ENCODE peak calls at places on chromosomes 12 and 14, in nine cellular contexts. One of them, this sample, is unnamed.

GRCh38 chr14:22871962-22872832 is 657 bp downstream of the LRP10 start:
- DNase-seq in CD8-positive, alpha-beta memory T cell: peak; percentile 67
- DNase-seq in hepatocyte: peak; percentile 92
- DNase-seq in H1: peak; percentile 94
- DNase-seq in tibial nerve: peak; percentile 91
- DNase-seq in HCT116: peak; percentile 64
- DNase-seq in aorta: peak; percentile 93
- DNase-seq in PC-9: peak; percentile 69
- DNase-seq in heart left ventricle: peak; percentile 80
- DNase-seq in this sample: peak; percentile 90

GRCh38 chr12:56599797-56600196 is 30.3 kb downstream of the BAZ2A start:
- DNase-seq in HCT116: no peak
- DNase-seq in heart left ventricle: no peak
- DNase-seq in tibial nerve: no peak
- DNase-seq in CD8-positive, alpha-beta memory T cell: no peak
- DNase-seq in aorta: no peak
- DNase-seq in hepatocyte: no peak
- DNase-seq in PC-9: no peak
- DNase-seq in H1: no peak
- DNase-seq in this sample: no peak

GRCh38 chr14:92322516-92322915 is 449 bp upstream of the SLC24A4 start:
- DNase-seq in hepatocyte: no peak
- DNase-seq in tibial nerve: no peak
- DNase-seq in heart left ventricle: no peak
- DNase-seq in HCT116: no peak
- DNase-seq in aorta: no peak
- DNase-seq in PC-9: no peak
- DNase-seq in H1: peak; percentile 50
- DNase-seq in CD8-positive, alpha-beta memory T cell: no peak
- DNase-seq in this sample: no peak

GRCh38 chr14:65170768-65171251 is 68.5 kb upstream of the MAX start:
- DNase-seq in aorta: no peak
- DNase-seq in CD8-positive, alpha-beta memory T cell: no peak
- DNase-seq in PC-9: no peak
- DNase-seq in H1: peak; percentile 74
- DNase-seq in hepatocyte: peak; percentile 84
- DNase-seq in heart left ventricle: no peak
- DNase-seq in tibial nerve: no peak
- DNase-seq in HCT116: no peak
- DNase-seq in this sample: no peak

GRCh38 chr14:48614003-48614402 is 938.6 kb upstream of the MDGA2 start:
- DNase-seq in HCT116: no peak
- DNase-seq in tibial nerve: no peak
- DNase-seq in heart left ventricle: no peak
- DNase-seq in CD8-positive, alpha-beta memory T cell: no peak
- DNase-seq in aorta: no peak
- DNase-seq in PC-9: no peak
- DNase-seq in H1: no peak
- DNase-seq in hepatocyte: no peak
- DNase-seq in this sample: no peak

GRCh38 chr14:51147183-51147582 is 52.3 kb upstream of the TRIM9 start:
- DNase-seq in CD8-positive, alpha-beta memory T cell: no peak
- DNase-seq in hepatocyte: no peak
- DNase-seq in heart left ventricle: no peak
- DNase-seq in tibial nerve: peak; percentile 22
- DNase-seq in HCT116: no peak
- DNase-seq in PC-9: no peak
- DNase-seq in aorta: no peak
- DNase-seq in H1: no peak
- DNase-seq in this sample: no peak

GRCh38 chr14:31926123-31926522 is 151.0 kb upstream of the ARHGAP5 start:
- DNase-seq in CD8-positive, alpha-beta memory T cell: no peak
- DNase-seq in H1: no peak
- DNase-seq in HCT116: peak; percentile 54
- DNase-seq in PC-9: peak; percentile 37
- DNase-seq in aorta: no peak
- DNase-seq in hepatocyte: peak; percentile 67
- DNase-seq in heart left ventricle: no peak
- DNase-seq in tibial nerve: no peak
- DNase-seq in this sample: no peak

GRCh38 chr12:50110762-50111416 is 1.1 kb upstream of the COX14 start:
- DNase-seq in HCT116: no peak
- DNase-seq in tibial nerve: no peak
- DNase-seq in heart left ventricle: peak; percentile 79
- DNase-seq in PC-9: peak; percentile 84
- DNase-seq in aorta: peak; percentile 86
- DNase-seq in CD8-positive, alpha-beta memory T cell: no peak
- DNase-seq in hepatocyte: peak; percentile 70
- DNase-seq in H1: peak; percentile 65
- DNase-seq in this sample: peak; percentile 78

GRCh38 chr12:43937947-43938346 is 102.1 kb downstream of the TMEM117 start:
- DNase-seq in HCT116: no peak
- DNase-seq in heart left ventricle: no peak
- DNase-seq in aorta: no peak
- DNase-seq in CD8-positive, alpha-beta memory T cell: no peak
- DNase-seq in PC-9: no peak
- DNase-seq in H1: no peak
- DNase-seq in tibial nerve: no peak
- DNase-seq in hepatocyte: peak; percentile 11
- DNase-seq in this sample: no peak

GRCh38 chr14:90331497-90332270 is at the start of gene NRDE2:
- DNase-seq in H1: peak; percentile 99
- DNase-seq in heart left ventricle: peak; percentile 100
- DNase-seq in HCT116: peak; percentile 90
- DNase-seq in tibial nerve: peak; percentile 99
- DNase-seq in CD8-positive, alpha-beta memory T cell: peak; percentile 88
- DNase-seq in hepatocyte: peak; percentile 100
- DNase-seq in aorta: peak; percentile 100
- DNase-seq in PC-9: peak; percentile 84
- DNase-seq in this sample: peak; percentile 100

GRCh38 chr14:100688598-100689499 is 37.8 kb upstream of the DLK1 start:
- DNase-seq in hepatocyte: no peak
- DNase-seq in tibial nerve: no peak
- DNase-seq in aorta: no peak
- DNase-seq in heart left ventricle: no peak
- DNase-seq in CD8-positive, alpha-beta memory T cell: no peak
- DNase-seq in H1: no peak
- DNase-seq in HCT116: peak; percentile 33
- DNase-seq in PC-9: peak; percentile 36
- DNase-seq in this sample: no peak

GRCh38 chr12:46858368-46858767 is 32.6 kb upstream of the SLC38A4 start:
- DNase-seq in CD8-positive, alpha-beta memory T cell: no peak
- DNase-seq in H1: no peak
- DNase-seq in aorta: no peak
- DNase-seq in tibial nerve: no peak
- DNase-seq in hepatocyte: no peak
- DNase-seq in heart left ventricle: no peak
- DNase-seq in HCT116: peak; percentile 15
- DNase-seq in PC-9: no peak
- DNase-seq in this sample: no peak

GRCh38 chr14:51424569-51425251 is 184.7 kb downstream of the TMX1 start:
- DNase-seq in CD8-positive, alpha-beta memory T cell: no peak
- DNase-seq in hepatocyte: no peak
- DNase-seq in HCT116: no peak
- DNase-seq in heart left ventricle: peak; percentile 55
- DNase-seq in H1: no peak
- DNase-seq in tibial nerve: peak; percentile 51
- DNase-seq in aorta: no peak
- DNase-seq in PC-9: no peak
- DNase-seq in this sample: no peak

GRCh38 chr12:47820631-47821345 is 1.1 kb upstream of the HDAC7 start:
- DNase-seq in hepatocyte: peak; percentile 92
- DNase-seq in PC-9: peak; percentile 92
- DNase-seq in tibial nerve: peak; percentile 93
- DNase-seq in heart left ventricle: peak; percentile 87
- DNase-seq in aorta: peak; percentile 93
- DNase-seq in CD8-positive, alpha-beta memory T cell: no peak
- DNase-seq in H1: no peak
- DNase-seq in HCT116: peak; percentile 62
- DNase-seq in this sample: peak; percentile 72

GRCh38 chr14:59028476-59029202 is 159.8 kb upstream of the DAAM1 start:
- DNase-seq in CD8-positive, alpha-beta memory T cell: no peak
- DNase-seq in H1: peak; percentile 62
- DNase-seq in HCT116: peak; percentile 68
- DNase-seq in heart left ventricle: peak; percentile 41
- DNase-seq in aorta: peak; percentile 80
- DNase-seq in PC-9: peak; percentile 57
- DNase-seq in tibial nerve: peak; percentile 30
- DNase-seq in hepatocyte: peak; percentile 84
- DNase-seq in this sample: peak; percentile 55

GRCh38 chr12:40158592-40159111 is 52.8 kb upstream of the SLC2A13 start:
- DNase-seq in hepatocyte: no peak
- DNase-seq in H1: no peak
- DNase-seq in heart left ventricle: no peak
- DNase-seq in aorta: no peak
- DNase-seq in HCT116: no peak
- DNase-seq in tibial nerve: peak; percentile 36
- DNase-seq in CD8-positive, alpha-beta memory T cell: no peak
- DNase-seq in PC-9: no peak
- DNase-seq in this sample: no peak

GRCh38 chr12:40152783-40153383 is 47.0 kb upstream of the SLC2A13 start:
- DNase-seq in heart left ventricle: peak; percentile 30
- DNase-seq in aorta: no peak
- DNase-seq in HCT116: peak; percentile 24
- DNase-seq in PC-9: peak; percentile 38
- DNase-seq in hepatocyte: peak; percentile 65
- DNase-seq in tibial nerve: peak; percentile 64
- DNase-seq in CD8-positive, alpha-beta memory T cell: peak; percentile 22
- DNase-seq in H1: peak; percentile 66
- DNase-seq in this sample: peak; percentile 50

GRCh38 chr12:40154381-40154780 is 48.5 kb upstream of the SLC2A13 start:
- DNase-seq in hepatocyte: no peak
- DNase-seq in H1: no peak
- DNase-seq in HCT116: no peak
- DNase-seq in PC-9: no peak
- DNase-seq in tibial nerve: no peak
- DNase-seq in aorta: no peak
- DNase-seq in heart left ventricle: no peak
- DNase-seq in CD8-positive, alpha-beta memory T cell: no peak
- DNase-seq in this sample: no peak

GRCh38 chr12:40156031-40156764 is 50.3 kb upstream of the SLC2A13 start:
- DNase-seq in PC-9: no peak
- DNase-seq in aorta: no peak
- DNase-seq in H1: no peak
- DNase-seq in tibial nerve: no peak
- DNase-seq in CD8-positive, alpha-beta memory T cell: no peak
- DNase-seq in hepatocyte: no peak
- DNase-seq in HCT116: no peak
- DNase-seq in heart left ventricle: no peak
- DNase-seq in this sample: no peak

DNA sequence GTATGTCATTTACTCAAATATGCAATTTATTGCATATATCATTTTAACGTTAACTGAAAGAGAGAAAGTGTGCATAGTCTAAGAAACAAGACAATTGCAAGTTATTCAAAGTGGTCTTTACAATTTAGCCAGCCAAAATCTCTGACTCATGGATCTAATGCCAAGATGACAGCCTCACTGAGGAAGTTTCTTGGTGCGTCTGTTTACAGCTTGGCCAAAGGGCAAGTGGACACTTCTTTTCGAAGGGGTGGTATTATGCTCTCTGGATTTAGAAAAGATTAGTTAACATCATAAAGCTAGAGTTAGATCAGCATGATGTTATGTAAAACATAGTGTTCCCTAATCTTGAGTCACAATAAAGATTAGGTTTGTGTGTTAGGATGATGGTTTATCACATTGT is 51.4 kb upstream of the SLC2A13 start:
- DNase-seq in aorta: no peak
- DNase-seq in PC-9: no peak
- DNase-seq in hepatocyte: peak; percentile 27
- DNase-seq in CD8-positive, alpha-beta memory T cell: no peak
- DNase-seq in heart left ventricle: no peak
- DNase-seq in H1: no peak
- DNase-seq in tibial nerve: no peak
- DNase-seq in HCT116: no peak
- DNase-seq in this sample: no peak
- H3K4me1 ChIP-seq in aorta: no peaks in the 10 kb centered on the region
- H3K4me1 ChIP-seq in PC-9: no peaks in the 10 kb centered on the region
- H3K4me1 ChIP-seq in hepatocyte: peaks cover 6% of the 10 kb centered on the region
- H3K4me1 ChIP-seq in CD8-positive, alpha-beta memory T cell: no peaks in the 10 kb centered on the region
- H3K4me1 ChIP-seq in heart left ventricle: no peaks in the 10 kb centered on the region
- H3K4me1 ChIP-seq in H1: no peaks in the 10 kb centered on the region
- H3K4me1 ChIP-seq in tibial nerve: no peaks in the 10 kb centered on the region
- H3K4me1 ChIP-seq in HCT116: no peaks in the 10 kb centered on the region
- H3K4me1 ChIP-seq in this sample: peaks cover 9% of the 10 kb centered on the region

DNA sequence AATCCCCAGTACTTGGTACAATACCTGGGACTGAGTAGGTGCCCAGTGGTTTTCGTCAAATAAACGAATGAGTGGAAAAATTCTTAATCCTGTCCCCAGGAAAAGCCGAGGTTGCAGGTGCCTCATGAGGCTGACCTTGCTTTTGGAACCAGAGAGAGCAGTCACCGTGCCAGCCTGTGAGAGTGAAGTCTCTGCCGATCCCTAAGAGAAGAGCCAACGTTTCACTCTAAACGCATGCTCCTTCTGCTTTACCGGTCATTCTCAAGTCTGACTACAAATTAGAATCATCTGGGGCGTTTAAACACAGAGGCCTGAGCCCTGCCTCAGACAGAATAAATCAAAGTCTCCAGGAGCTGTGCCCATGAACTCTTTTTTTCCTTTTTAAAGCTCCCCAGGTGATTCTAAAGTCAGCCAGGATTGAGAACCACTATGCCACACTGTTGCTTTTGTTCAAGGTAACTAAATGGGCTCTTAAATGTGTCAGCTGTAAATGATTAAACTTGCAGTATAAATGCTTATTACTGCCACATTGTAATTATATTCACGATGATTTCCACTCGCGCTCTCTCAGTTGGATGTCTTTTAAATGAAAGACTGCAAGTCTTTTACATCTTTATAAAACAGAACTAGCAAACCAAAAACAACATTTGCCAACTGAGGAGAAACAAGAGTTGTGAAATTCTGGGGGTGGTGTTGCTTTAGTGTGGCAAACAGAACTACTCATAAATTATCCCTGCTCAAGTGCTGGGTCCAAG is 26.9 kb downstream of the TCP11L2 start:
- DNase-seq in CD8-positive, alpha-beta memory T cell: no peak
- DNase-seq in H1: no peak
- DNase-seq in HCT116: no peak
- DNase-seq in PC-9: no peak
- DNase-seq in tibial nerve: no peak
- DNase-seq in hepatocyte: no peak
- DNase-seq in heart left ventricle: no peak
- DNase-seq in aorta: no peak
- DNase-seq in this sample: no peak
- H3K4me1 ChIP-seq in CD8-positive, alpha-beta memory T cell: no peaks in the 10 kb centered on the region
- H3K4me1 ChIP-seq in H1: peaks cover 5% of the 10 kb centered on the region
- H3K4me1 ChIP-seq in HCT116: no peaks in the 10 kb centered on the region
- H3K4me1 ChIP-seq in PC-9: no peaks in the 10 kb centered on the region
- H3K4me1 ChIP-seq in tibial nerve: no peaks in the 10 kb centered on the region
- H3K4me1 ChIP-seq in hepatocyte: no peaks in the 10 kb centered on the region
- H3K4me1 ChIP-seq in heart left ventricle: peaks cover 41% of the 10 kb centered on the region
- H3K4me1 ChIP-seq in aorta: no peaks in the 10 kb centered on the region
- H3K4me1 ChIP-seq in this sample: no peaks in the 10 kb centered on the region

GRCh38 chr14:104696671-104697316 is 7.4 kb downstream of the INF2 start:
- DNase-seq in heart left ventricle: no peak
- DNase-seq in H1: no peak
- DNase-seq in PC-9: no peak
- DNase-seq in HCT116: no peak
- DNase-seq in hepatocyte: no peak
- DNase-seq in tibial nerve: no peak
- DNase-seq in aorta: no peak
- DNase-seq in CD8-positive, alpha-beta memory T cell: no peak
- DNase-seq in this sample: no peak
- H3K4me1 ChIP-seq in heart left ventricle: peaks cover 99% of the 10 kb centered on the region
- H3K4me1 ChIP-seq in H1: peaks cover 27% of the 10 kb centered on the region
- H3K4me1 ChIP-seq in PC-9: no peaks in the 10 kb centered on the region
- H3K4me1 ChIP-seq in HCT116: peaks cover 23% of the 10 kb centered on the region
- H3K4me1 ChIP-seq in hepatocyte: peaks cover 12% of the 10 kb centered on the region
- H3K4me1 ChIP-seq in tibial nerve: no peaks in the 10 kb centered on the region
- H3K4me1 ChIP-seq in aorta: no peaks in the 10 kb centered on the region
- H3K4me1 ChIP-seq in CD8-positive, alpha-beta memory T cell: peaks cover 35% of the 10 kb centered on the region
- H3K4me1 ChIP-seq in this sample: peaks cover 71% of the 10 kb centered on the region

GRCh38 chr12:8993827-8994226 is 4.5 kb downstream of the KLRG1 start:
- DNase-seq in heart left ventricle: no peak
- DNase-seq in HCT116: no peak
- DNase-seq in CD8-positive, alpha-beta memory T cell: no peak
- DNase-seq in aorta: no peak
- DNase-seq in PC-9: no peak
- DNase-seq in tibial nerve: no peak
- DNase-seq in H1: no peak
- DNase-seq in hepatocyte: no peak
- DNase-seq in this sample: no peak
- H3K4me1 ChIP-seq in heart left ventricle: peaks cover 7% of the 10 kb centered on the region
- H3K4me1 ChIP-seq in HCT116: peaks cover 4% of the 10 kb centered on the region
- H3K4me1 ChIP-seq in CD8-positive, alpha-beta memory T cell: peaks cover 74% of the 10 kb centered on the region
- H3K4me1 ChIP-seq in aorta: no peaks in the 10 kb centered on the region
- H3K4me1 ChIP-seq in PC-9: peaks cover 3% of the 10 kb centered on the region
- H3K4me1 ChIP-seq in tibial nerve: no peaks in the 10 kb centered on the region
- H3K4me1 ChIP-seq in H1: no peaks in the 10 kb centered on the region
- H3K4me1 ChIP-seq in hepatocyte: no peaks in the 10 kb centered on the region
- H3K4me1 ChIP-seq in this sample: no peaks in the 10 kb centered on the region

This sample was measured in stomach.